ENCODE peak calls at places on chromosome X, in six cellular contexts. K, Y, M, V, Q and W are unnamed samples.
A peak's percentile ranks its signal among the peaks of the same experiment; 100 is the strongest.

GRCh38 chrX:65667503-65668355 is at the start of gene MSN:
- DNase-seq in K (no peak), Y (peak; percentile 74), M (peak; percentile 68), V (peak; percentile 27), Q (peak; percentile 42), W (peak; percentile 71)

GRCh38 chrX:68018248-68019203 is 414.8 kb downstream of the OPHN1 start:
- DNase-seq in K (no peak), Y (no peak), M (peak; percentile 53), V (no peak), Q (no peak), W (no peak)

GRCh38 chrX:19931146-19931545 is 43.7 kb upstream of the SH3KBP1 start:
- DNase-seq in K (no peak), Y (no peak), M (no peak), V (no peak), Q (no peak), W (no peak)

GRCh38 chrX:19625612-19626011 is 110.3 kb upstream of the MAP3K15 start:
- DNase-seq in K (no peak), Y (no peak), M (peak; percentile 88), V (no peak), Q (no peak), W (peak; percentile 29)

GRCh38 chrX:135213200-135213844 is 38.5 kb upstream of the ETDA start:
- DNase-seq in K (no peak), Y (no peak), M (no peak), V (no peak), Q (no peak), W (no peak)

GRCh38 chrX:24498975-24499374 is 33.9 kb downstream of the PDK3 start:
- DNase-seq in K (no peak), Y (no peak), M (no peak), V (peak; percentile 8), Q (no peak), W (peak; percentile 49)

GRCh38 chrX:45980726-45981125 is 564.5 kb downstream of the ZNF674 start:
- DNase-seq in K (no peak), Y (no peak), M (no peak), V (no peak), Q (no peak), W (no peak)

GRCh38 chrX:45187731-45188130 is 12.9 kb downstream of the DIPK2B start:
- DNase-seq in K (no peak), Y (no peak), M (no peak), V (no peak), Q (no peak), W (no peak)

GRCh38 chrX:25131055-25131454 is 115.3 kb upstream of the ARX start:
- DNase-seq in K (no peak), Y (no peak), M (peak; percentile 43), V (no peak), Q (no peak), W (no peak)

GRCh38 chrX:119852410-119853353 is at the start of gene UPF3B:
- DNase-seq in K (peak; percentile 78), Y (peak; percentile 97), M (peak; percentile 97), V (peak; percentile 85), Q (peak; percentile 89), W (peak; percentile 94)

GRCh38 chrX:107324493-107325310 is 118.3 kb downstream of the DNAAF6 start:
- DNase-seq in K (no peak), Y (peak; percentile 21), M (peak; percentile 25), V (no peak), Q (peak; percentile 3), W (no peak)

GRCh38 chrX:23598561-23598960 is 68.7 kb upstream of the PRDX4 start:
- DNase-seq in K (no peak), Y (no peak), M (no peak), V (no peak), Q (no peak), W (no peak)

GRCh38 chrX:23783569-23784486 is 855 bp downstream of the SAT1 start:
- DNase-seq in K (no peak), Y (no peak), M (no peak), V (peak; percentile 1), Q (no peak), W (peak; percentile 29)

GRCh38 chrX:19257001-19257400 is 86.7 kb upstream of the PDHA1 start:
- DNase-seq in K (no peak), Y (no peak), M (peak; percentile 27), V (no peak), Q (no peak), W (no peak)

GRCh38 chrX:5051831-5052491 is 1176.7 kb downstream of the NLGN4X start:
- DNase-seq in K (no peak), Y (peak; percentile 66), M (peak; percentile 96), V (no peak), Q (no peak), W (no peak)

GRCh38 chrX:18099745-18100144 is 120.9 kb downstream of the BEND2 start:
- DNase-seq in K (no peak), Y (no peak), M (no peak), V (no peak), Q (no peak), W (no peak)

GRCh38 chrX:2627272-2627867 is 63.7 kb upstream of the CD99 start:
- DNase-seq in K (no peak), Y (peak; percentile 24), M (peak; percentile 43), V (no peak), Q (no peak), W (peak; percentile 32)